ENCODE peak calls at places on chromosomes 2 and 18, in eight cellular contexts. X is astrocyte; Q is mesendoderm; B is aorta; G is PC-3; W is CD4-positive, alpha-beta memory T cell; E is neuronal stem cell; A is Caco-2. D is an unnamed sample. For H3K27me3 and H3K4me1, the result is how much of the 10 kb centered on the place peaks cover.

GRCh38 chr2:16487686-16488085 is 177.9 kb downstream of the CYRIA start:
- DNase-seq in X (peak), Q (peak), B (no peak), G (peak), W (no peak), E (no peak), A (peak), D (no peak)

GRCh38 chr2:72883356-72883962 is 3.7 kb upstream of the SPR start:
- DNase-seq in X (peak), Q (peak), B (peak), G (peak), W (no peak), E (peak), A (peak), D (no peak)

GRCh38 chr18:48781990-48782368 is 168.8 kb downstream of the SMAD7 start:
- DNase-seq in X (no peak), Q (no peak), B (no peak), G (no peak), W (no peak), E (no peak), A (no peak), D (no peak)

GRCh38 chr18:63213331-63213900 is 106.2 kb downstream of the BCL2 start:
- DNase-seq in X (no peak), Q (peak), B (no peak), G (no peak), W (peak), E (no peak), A (no peak), D (no peak)

GRCh38 chr2:157868993-157869392 is 7.1 kb downstream of the ACVR1 start:
- DNase-seq in X (peak), Q (no peak), B (no peak), G (peak), W (no peak), E (no peak), A (no peak), D (no peak)

GRCh38 chr2:150620860-150621259 is 133.4 kb upstream of the RND3 start:
- DNase-seq in X (peak), Q (no peak), B (no peak), G (peak), W (no peak), E (no peak), A (no peak), D (no peak)

GRCh38 chr2:70190086-70190412 is 770 bp downstream of the C2orf42 start:
- DNase-seq in X (no peak), Q (peak), B (no peak), G (no peak), W (no peak), E (no peak), A (no peak), D (no peak)

GRCh38 chr2:26961603-26962184 is 8.7 kb upstream of the MAPRE3 start:
- DNase-seq in X (peak), Q (peak), B (peak), G (peak), W (peak), E (peak), A (peak), D (peak)

GRCh38 chr2:98623657-98624056 is 15.3 kb downstream of the UNC50 start:
- DNase-seq in X (no peak), Q (no peak), B (peak), G (no peak), W (no peak), E (no peak), A (no peak), D (peak)

GRCh38 chr18:41850781-41851180 is 104.3 kb upstream of the PIK3C3 start:
- DNase-seq in X (no peak), Q (no peak), B (no peak), G (no peak), W (no peak), E (no peak), A (no peak), D (no peak)

GRCh38 chr2:134169788-134170187 is 84.1 kb upstream of the MGAT5 start:
- DNase-seq in X (no peak), Q (no peak), B (no peak), G (no peak), W (no peak), E (no peak), A (no peak), D (no peak)

DNA sequence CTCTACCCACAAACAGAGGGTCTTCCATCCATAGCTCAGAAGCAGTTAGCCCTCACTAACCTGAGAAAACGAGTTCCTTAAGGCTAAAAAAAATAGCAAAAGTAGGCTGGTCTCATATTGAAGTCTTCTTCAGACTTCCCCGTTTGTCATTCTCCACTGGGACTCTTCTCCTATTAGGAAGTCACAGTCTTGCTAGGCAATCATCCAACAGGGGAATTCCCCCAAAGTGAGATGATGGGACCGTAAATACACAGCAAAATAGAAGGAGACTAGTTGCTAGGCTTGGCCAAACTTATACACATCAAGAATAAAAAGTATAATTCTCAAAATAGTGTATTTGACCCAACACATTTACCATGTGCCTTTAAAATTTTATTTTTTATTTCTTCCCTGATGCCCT is 34.3 kb downstream of the COL6A3 start:
- DNase-seq in X (no peak), Q (no peak), B (no peak), G (no peak), W (no peak), E (no peak), A (no peak), D (no peak)
- H3K27me3 ChIP-seq in X (under half), Q (under half), B (under half), G (under half), W (under half), E (under half), A (under half), D (under half)

GRCh38 chr2:29952973-29953372 is 31.6 kb upstream of the ALK start:
- DNase-seq in X (no peak), Q (no peak), B (no peak), G (no peak), W (no peak), E (no peak), A (no peak), D (no peak)
- H3K4me1 ChIP-seq in X (under half), Q (under half), B (under half), G (under half), W (under half), E (under half), A (under half), D (under half)

GRCh38 chr2:174325932-174326879 is 8.5 kb upstream of the SP9 start:
- DNase-seq in X (no peak), Q (peak), B (peak), G (no peak), W (no peak), E (peak), A (no peak), D (no peak)
- H3K27me3 ChIP-seq in X (half or more), Q (under half), B (under half), G (under half), W (half or more), E (under half), A (under half), D (half or more)

GRCh38 chr2:175734679-175735078 is 267.4 kb downstream of the LNPK start:
- DNase-seq in X (no peak), Q (no peak), B (no peak), G (no peak), W (no peak), E (no peak), A (no peak), D (no peak)

GRCh38 chr2:175729049-175729706 is 272.9 kb downstream of the LNPK start:
- DNase-seq in X (no peak), Q (no peak), B (no peak), G (no peak), W (no peak), E (no peak), A (no peak), D (no peak)

GRCh38 chr2:175730025-175730424 is 272.0 kb downstream of the LNPK start:
- DNase-seq in X (no peak), Q (no peak), B (no peak), G (no peak), W (no peak), E (no peak), A (no peak), D (no peak)

GRCh38 chr2:175732523-175732922 is 269.5 kb downstream of the LNPK start:
- DNase-seq in X (no peak), Q (no peak), B (no peak), G (no peak), W (no peak), E (no peak), A (no peak), D (no peak)
- H3K4me1 ChIP-seq in X (under half), Q (under half), B (under half), G (under half), W (under half), E (under half), A (under half), D (under half)

DNA sequence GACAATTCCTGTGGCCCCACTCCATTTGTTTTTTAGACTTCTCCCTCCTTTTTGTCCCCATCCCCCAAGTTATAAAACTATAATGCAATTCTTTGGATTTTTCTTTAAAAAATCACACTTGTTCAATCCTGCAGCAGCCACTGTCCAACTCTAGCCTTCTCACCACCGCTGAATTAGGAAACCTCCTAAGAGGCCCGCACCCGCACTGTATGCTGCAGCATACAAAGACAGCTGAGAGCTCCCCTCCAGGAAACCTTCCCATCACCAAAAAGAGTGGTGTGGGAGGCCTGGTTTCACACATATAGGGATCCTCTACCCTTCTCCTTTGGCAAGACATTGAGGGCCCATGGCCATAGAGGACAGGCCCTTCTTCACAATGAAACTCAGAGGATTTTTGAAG is 2.9 kb downstream of the PCGF1 start:
- DNase-seq in X (no peak), Q (no peak), B (no peak), G (no peak), W (no peak), E (no peak), A (no peak), D (no peak)
- H3K27me3 ChIP-seq in X (under half), Q (half or more), B (under half), G (under half), W (under half), E (under half), A (under half), D (half or more)

GRCh38 chr2:63843791-63844190 is 2.1 kb downstream of the UGP2 start:
- DNase-seq in X (no peak), Q (no peak), B (no peak), G (no peak), W (no peak), E (no peak), A (no peak), D (no peak)
- H3K4me1 ChIP-seq in X (under half), Q (under half), B (under half), G (under half), W (half or more), E (under half), A (under half), D (half or more)

GRCh38 chr2:176178807-176179271 is 9.6 kb upstream of the HOXD1 start:
- DNase-seq in X (peak), Q (no peak), B (no peak), G (no peak), W (no peak), E (no peak), A (no peak), D (no peak)
- H3K27me3 ChIP-seq in X (half or more), Q (half or more), B (under half), G (under half), W (half or more), E (under half), A (under half), D (half or more)

GRCh38 chr18:9537638-9538037 is 62.3 kb downstream of the RALBP1 start:
- DNase-seq in X (no peak), Q (no peak), B (peak), G (no peak), W (no peak), E (no peak), A (no peak), D (no peak)

GRCh38 chr18:9536354-9537152 is 61.2 kb downstream of the RALBP1 start:
- DNase-seq in X (no peak), Q (no peak), B (no peak), G (peak), W (no peak), E (no peak), A (no peak), D (no peak)

GRCh38 chr18:9539938-9540337 is 64.6 kb downstream of the RALBP1 start:
- DNase-seq in X (no peak), Q (no peak), B (no peak), G (no peak), W (no peak), E (no peak), A (no peak), D (no peak)

GRCh38 chr18:9542924-9543323 is 67.6 kb downstream of the RALBP1 start:
- DNase-seq in X (no peak), Q (no peak), B (no peak), G (no peak), W (no peak), E (no peak), A (no peak), D (no peak)

DNA sequence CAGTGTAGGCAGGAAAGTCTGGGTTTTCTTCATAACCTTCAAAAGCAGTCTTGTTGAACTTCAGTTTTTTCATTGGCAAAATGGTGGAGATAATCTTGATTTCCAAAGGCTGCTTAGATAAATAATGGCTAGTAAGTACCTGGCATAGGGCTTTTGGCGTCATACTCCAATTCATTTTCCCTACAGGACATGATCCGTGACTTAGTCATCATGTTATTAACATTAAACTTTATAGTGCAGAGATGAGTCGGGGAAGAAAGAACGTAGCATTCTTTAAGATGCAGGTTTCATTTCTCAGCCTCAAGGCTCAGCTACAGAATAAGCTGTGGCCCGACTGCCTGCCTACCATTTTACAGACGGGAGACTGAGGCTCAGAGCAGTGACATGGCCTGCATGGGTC is 64.0 kb downstream of the RALBP1 start:
- DNase-seq in X (peak), Q (no peak), B (no peak), G (peak), W (no peak), E (no peak), A (no peak), D (no peak)
- H3K4me1 ChIP-seq in X (under half), Q (under half), B (under half), G (under half), W (under half), E (under half), A (under half), D (under half)

DNA sequence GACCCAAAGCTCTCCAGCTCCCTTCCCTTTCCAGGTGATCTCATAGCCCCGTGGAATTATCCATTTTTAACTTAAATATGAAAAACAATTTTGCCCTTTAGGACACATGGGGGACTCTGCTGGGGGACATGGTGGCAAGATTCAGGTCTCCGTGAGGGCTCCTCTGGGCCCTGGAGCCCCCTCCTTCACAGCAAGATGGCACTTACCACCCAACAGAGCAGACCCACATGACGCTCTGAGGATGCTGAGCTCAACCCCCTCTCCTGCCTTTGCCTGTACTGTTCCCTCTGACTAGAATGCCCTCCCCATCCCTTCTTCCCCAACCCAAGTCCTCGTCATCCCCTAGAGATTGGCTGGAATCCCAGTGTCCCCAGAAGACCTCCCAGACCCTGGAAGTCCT is 17.2 kb downstream of the TEX51 start:
- DNase-seq in X (no peak), Q (no peak), B (no peak), G (no peak), W (no peak), E (no peak), A (peak), D (no peak)
- H3K27me3 ChIP-seq in X (under half), Q (under half), B (under half), G (under half), W (under half), E (under half), A (under half), D (under half)

GRCh38 chr2:20645301-20645701 is 5.6 kb downstream of the HS1BP3 start:
- DNase-seq in X (no peak), Q (no peak), B (no peak), G (no peak), W (no peak), E (no peak), A (no peak), D (peak)

GRCh38 chr2:20647211-20647610 is 3.7 kb downstream of the HS1BP3 start:
- DNase-seq in X (no peak), Q (no peak), B (no peak), G (no peak), W (no peak), E (no peak), A (no peak), D (no peak)

GRCh38 chr2:20645761-20646160 is 5.1 kb downstream of the HS1BP3 start:
- DNase-seq in X (no peak), Q (no peak), B (no peak), G (no peak), W (no peak), E (no peak), A (no peak), D (peak)

GRCh38 chr2:20647764-20648164 is 3.1 kb downstream of the HS1BP3 start:
- DNase-seq in X (no peak), Q (no peak), B (no peak), G (no peak), W (no peak), E (no peak), A (no peak), D (no peak)

GRCh38 chr2:20646446-20646845 is 4.5 kb downstream of the HS1BP3 start:
- DNase-seq in X (no peak), Q (no peak), B (no peak), G (no peak), W (no peak), E (no peak), A (no peak), D (peak)
- H3K4me1 ChIP-seq in X (under half), Q (under half), B (under half), G (under half), W (under half), E (under half), A (under half), D (half or more)

D was measured in left ventricle myocardium inferior.